ENCODE peak calls at places on chromosome 16, in six cellular contexts. M is tibial nerve, F is breast epithelium, C is lower leg skin, T is IMR-90, L is body of pancreas. I is an unnamed sample.
A peak's percentile ranks its signal among the peaks of the same experiment; 100 is the strongest.

GRCh38 chr16:12186774-12187335 is 210.3 kb downstream of the SNX29 start:
- DNase-seq in M (no peak), F (no peak), C (no peak), T (peak; percentile 49), L (no peak), I (no peak)

GRCh38 chr16:49858200-49859129 is 2.6 kb upstream of the ZNF423 start:
- DNase-seq in M (peak; percentile 29), F (no peak), C (no peak), T (no peak), L (peak; percentile 64), I (no peak)

GRCh38 chr16:87226926-87227650 is 90.1 kb downstream of the C16orf95 start:
- DNase-seq in M (no peak), F (no peak), C (no peak), T (peak; percentile 93), L (no peak), I (no peak)

GRCh38 chr16:19851476-19851875 is 33.2 kb downstream of the GPRC5B start:
- DNase-seq in M (no peak), F (no peak), C (no peak), T (no peak), L (no peak), I (no peak)

GRCh38 chr16:56643080-56643778 is 4.8 kb downstream of the MT1A start:
- DNase-seq in M (peak; percentile 19), F (peak; percentile 75), C (peak; percentile 62), T (no peak), L (peak; percentile 89), I (peak; percentile 93)

GRCh38 chr16:67441907-67442306 is 11.0 kb downstream of the HSD11B2 start:
- DNase-seq in M (no peak), F (no peak), C (no peak), T (peak; percentile 19), L (peak; percentile 51), I (peak; percentile 55)

GRCh38 chr16:69115361-69115760 is 9.9 kb downstream of the HAS3 start:
- DNase-seq in M (no peak), F (no peak), C (no peak), T (no peak), L (no peak), I (no peak)

GRCh38 chr16:87691686-87692079 is 74.1 kb downstream of the KLHDC4 start:
- DNase-seq in M (no peak), F (no peak), C (no peak), T (no peak), L (no peak), I (no peak)

GRCh38 chr16:17266606-17267313 is 204.0 kb downstream of the XYLT1 start:
- DNase-seq in M (no peak), F (no peak), C (no peak), T (no peak), L (peak; percentile 97), I (no peak)

GRCh38 chr16:11207646-11208045 is 48.4 kb downstream of the SOCS1 start:
- DNase-seq in M (no peak), F (no peak), C (no peak), T (no peak), L (no peak), I (no peak)

GRCh38 chr16:58127033-58127556 is 2.1 kb downstream of the CFAP20 start:
- DNase-seq in M (no peak), F (no peak), C (no peak), T (peak; percentile 43), L (peak; percentile 40), I (peak; percentile 49)

GRCh38 chr16:76796431-76796830 is 394.6 kb upstream of the MON1B start:
- DNase-seq in M (no peak), F (no peak), C (no peak), T (no peak), L (no peak), I (no peak)

GRCh38 chr16:16073884-16074781 is 124.7 kb downstream of the ABCC1 start:
- DNase-seq in M (no peak), F (no peak), C (no peak), T (peak; percentile 90), L (peak; percentile 75), I (peak; percentile 64)

GRCh38 chr16:50502616-50503000 is 45.6 kb upstream of the NKD1 start:
- DNase-seq in M (no peak), F (no peak), C (no peak), T (no peak), L (no peak), I (no peak)

GRCh38 chr16:74291577-74292208 is 4.9 kb upstream of the PSMD7 start:
- DNase-seq in M (no peak), F (no peak), C (no peak), T (peak; percentile 49), L (peak; percentile 35), I (no peak)

GRCh38 chr16:70746708-70747424 is 54.1 kb downstream of the VAC14 start:
- DNase-seq in M (no peak), F (peak; percentile 74), C (peak; percentile 81), T (peak; percentile 96), L (peak; percentile 89), I (no peak)

GRCh38 chr16:30527635-30528178 is 1.3 kb upstream of the ZNF768 start:
- DNase-seq in M (no peak), F (peak; percentile 79), C (peak; percentile 71), T (no peak), L (no peak), I (peak; percentile 55)

GRCh38 chr16:30525844-30526136 is 576 bp downstream of the ZNF768 start:
- DNase-seq in M (no peak), F (no peak), C (no peak), T (no peak), L (no peak), I (no peak)

GRCh38 chr16:30526823-30527634 is 663 bp upstream of the ZNF768 start:
- DNase-seq in M (peak; percentile 96), F (peak; percentile 98), C (peak; percentile 98), T (peak; percentile 96), L (peak; percentile 99), I (peak; percentile 99)

GRCh38 chr16:30524575-30525571 is 1.5 kb downstream of the ZNF768 start:
- DNase-seq in M (no peak), F (no peak), C (no peak), T (no peak), L (no peak), I (peak; percentile 84)

GRCh38 chr16:30526137-30526822 is at the start of gene ZNF768:
- DNase-seq in M (no peak), F (peak; percentile 56), C (no peak), T (no peak), L (peak; percentile 28), I (peak; percentile 52)
- TF ChIP-seq POLR2A in M (no peak), F (no peak), C (no peak), T (no peak), L (no peak), I (no peak)

GRCh38 chr16:85646358-85646907 is 33.3 kb downstream of the GSE1 start:
- DNase-seq in M (no peak), F (no peak), C (no peak), T (no peak), L (no peak), I (peak; percentile 73)

GRCh38 chr16:85646976-85647375 is 33.9 kb downstream of the GSE1 start:
- DNase-seq in M (no peak), F (no peak), C (no peak), T (no peak), L (no peak), I (no peak)

GRCh38 chr16:85644093-85644712 is 31.1 kb downstream of the GSE1 start:
- DNase-seq in M (no peak), F (no peak), C (no peak), T (no peak), L (no peak), I (peak; percentile 49)

GRCh38 chr16:85643631-85644030 is 30.5 kb downstream of the GSE1 start:
- DNase-seq in M (no peak), F (no peak), C (no peak), T (no peak), L (no peak), I (peak; percentile 43)

DNA sequence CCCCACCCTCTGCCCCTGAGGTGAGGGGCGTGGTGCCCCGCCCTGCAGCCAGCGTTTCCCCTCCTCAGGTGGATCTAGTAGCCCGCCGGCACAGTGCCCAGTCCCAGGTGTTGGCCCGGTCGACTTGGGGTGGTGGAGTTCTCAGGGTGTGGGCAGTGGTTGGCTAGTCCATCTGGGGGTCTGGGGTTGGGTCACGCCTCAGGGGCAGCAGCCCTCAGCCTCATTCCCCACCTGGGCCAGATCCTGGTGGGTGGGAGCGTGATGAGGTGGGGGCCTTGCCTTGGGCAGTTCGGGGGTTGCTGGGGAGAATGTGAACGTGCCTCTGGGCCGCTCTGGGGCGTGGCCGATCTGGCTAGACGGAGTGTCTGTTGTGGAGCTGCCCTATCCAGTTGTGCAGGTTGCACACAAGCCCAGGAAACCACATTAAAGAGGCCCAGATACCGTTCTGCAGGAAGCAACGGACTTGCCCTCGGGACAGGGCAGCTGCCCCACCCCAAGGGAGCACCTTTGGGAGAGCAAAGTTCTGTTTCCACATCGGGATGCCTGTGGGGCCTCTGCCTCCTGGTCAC is 32.0 kb downstream of the GSE1 start:
- DNase-seq in M (no peak), F (no peak), C (no peak), T (no peak), L (no peak), I (peak; percentile 65)
- TF ChIP-seq CTCF in M (no peak), F (no peak), C (no peak), T (no peak), L (no peak), I (no peak)

GRCh38 chr16:48616571-48616970 is 6.6 kb upstream of the N4BP1 start:
- DNase-seq in M (no peak), F (no peak), C (no peak), T (no peak), L (no peak), I (no peak)

GRCh38 chr16:48614759-48615158 is 4.8 kb upstream of the N4BP1 start:
- DNase-seq in M (no peak), F (no peak), C (no peak), T (no peak), L (no peak), I (no peak)

GRCh38 chr16:48612621-48613020 is 2.6 kb upstream of the N4BP1 start:
- DNase-seq in M (no peak), F (no peak), C (no peak), T (no peak), L (no peak), I (no peak)

GRCh38 chr16:48611329-48612137 is 1.6 kb upstream of the N4BP1 start:
- DNase-seq in M (no peak), F (no peak), C (no peak), T (no peak), L (no peak), I (peak; percentile 72)

GRCh38 chr16:48613061-48613957 is 3.3 kb upstream of the N4BP1 start:
- DNase-seq in M (no peak), F (no peak), C (no peak), T (peak; percentile 90), L (no peak), I (no peak)
- TF ChIP-seq POLR2A in M (no peak), F (no peak), C (no peak), T (no peak), L (no peak), I (no peak)

DNA sequence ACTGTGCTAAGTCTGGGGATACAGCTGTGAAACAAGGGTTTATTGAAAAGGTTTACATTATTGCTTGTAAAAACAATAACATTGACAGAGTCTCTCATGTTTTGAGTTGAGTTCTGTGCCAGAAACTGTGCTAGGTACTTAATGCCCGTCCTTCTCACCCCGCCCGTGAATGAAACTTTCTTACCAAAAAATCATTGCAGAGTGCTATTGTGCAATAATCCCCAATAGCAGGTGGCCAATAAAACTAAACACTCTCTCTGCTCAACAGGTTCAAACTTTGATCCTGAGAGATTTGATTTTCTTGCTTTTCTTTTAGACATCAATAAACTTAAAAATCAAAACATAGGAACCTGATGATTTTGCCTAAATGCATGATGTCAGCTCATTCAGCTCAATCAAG is 441.6 kb downstream of the HAPSTR1 start:
- DNase-seq in M (no peak), F (no peak), C (no peak), T (no peak), L (no peak), I (no peak)
- TF ChIP-seq CTCF in M (no peak), F (no peak), C (no peak), T (no peak), L (no peak), I (no peak)

GRCh38 chr16:23856345-23856744 is 20.6 kb downstream of the PRKCB start:
- DNase-seq in M (no peak), F (no peak), C (no peak), T (no peak), L (no peak), I (no peak)
- TF ChIP-seq POLR2A in M (no peak), F (no peak), C (no peak), T (no peak), L (no peak), I (no peak)

I was measured in upper lobe of left lung.